ENCODE peak calls at places on chromosomes 12 and 14, in eight cellular contexts. G is tibial nerve, M is H1, C is stomach, R is neural progenitor cell, O is fibroblast of lung, T is colonic mucosa, N is tibial artery. A is an unnamed sample. For H3K27me3 and H3K4me1, the result is how much of the 10 kb centered on the place peaks cover.

GRCh38 chr12:116687888-116688287 is 50.0 kb downstream of the SPRING1 start:
- DNase-seq in C (no peak), T (peak), R (peak), G (no peak), N (no peak), M (peak), O (peak), A (no peak)

GRCh38 chr12:78321696-78322095 is 491.0 kb downstream of the NAV3 start:
- DNase-seq in T (no peak), R (no peak), M (no peak), C (no peak), G (no peak), N (no peak), O (no peak), A (no peak)

GRCh38 chr12:49982246-49983229 is 9.8 kb downstream of the AQP6 start:
- DNase-seq in O (no peak), G (no peak), C (no peak), N (no peak), M (no peak), R (no peak), T (no peak), A (no peak)

GRCh38 chr12:131803995-131804521 is 24.1 kb upstream of the MMP17 start:
- DNase-seq in C (no peak), M (no peak), O (peak), R (no peak), G (no peak), N (no peak), T (no peak), A (no peak)

GRCh38 chr14:24941719-24942118 is 108.2 kb downstream of the STXBP6 start:
- DNase-seq in T (peak), N (no peak), R (no peak), M (no peak), O (no peak), G (no peak), C (peak), A (no peak)

GRCh38 chr12:3371018-3371417 is 120.0 kb upstream of the PRMT8 start:
- DNase-seq in G (no peak), O (no peak), C (no peak), M (no peak), R (no peak), N (no peak), T (no peak), A (no peak)

GRCh38 chr14:70640938-70641547 is 673 bp upstream of the TTC9 start:
- DNase-seq in C (peak), T (peak), M (no peak), N (no peak), R (no peak), G (no peak), O (peak), A (peak)

GRCh38 chr14:103561381-103562134 is 899 bp downstream of the BAG5 start:
- DNase-seq in T (no peak), O (peak), C (no peak), M (no peak), R (peak), N (no peak), G (no peak), A (no peak)

GRCh38 chr14:54455363-54455762 is 14.2 kb upstream of the CNIH1 start:
- DNase-seq in O (no peak), R (no peak), N (no peak), M (no peak), T (no peak), G (no peak), C (no peak), A (no peak)

GRCh38 chr14:63713765-63714164 is 14.1 kb downstream of the SGPP1 start:
- DNase-seq in G (no peak), N (no peak), C (no peak), R (no peak), O (peak), T (no peak), M (no peak), A (no peak)

GRCh38 chr12:91565816-91566215 is 383.2 kb upstream of the DCN start:
- DNase-seq in G (no peak), O (no peak), R (no peak), N (no peak), C (no peak), M (no peak), T (no peak), A (no peak)

GRCh38 chr12:19186722-19187661 is 57.5 kb downstream of the PLEKHA5 start:
- DNase-seq in M (no peak), O (peak), G (peak), N (no peak), C (no peak), R (peak), T (no peak), A (no peak)

GRCh38 chr12:123337053-123337452 is 27.6 kb downstream of the SBNO1 start:
- DNase-seq in G (no peak), T (no peak), C (no peak), O (no peak), R (no peak), N (no peak), M (no peak), A (no peak)

GRCh38 chr14:64303471-64303917 is 9.3 kb upstream of the ESR2 start:
- DNase-seq in R (peak), T (no peak), M (peak), O (peak), N (no peak), C (no peak), G (no peak), A (peak)

GRCh38 chr12:53004582-53004981 is 1.7 kb upstream of the EIF4B start:
- DNase-seq in O (peak), G (no peak), N (no peak), T (no peak), C (no peak), M (no peak), R (peak), A (peak)

GRCh38 chr14:104150201-104151027 is 12.0 kb downstream of the KIF26A start:
- DNase-seq in C (no peak), O (peak), G (no peak), M (peak), T (no peak), N (no peak), R (peak), A (no peak)

GRCh38 chr14:75822522-75823288 is 159.1 kb downstream of the TGFB3 start:
- DNase-seq in C (no peak), R (no peak), O (peak), N (no peak), M (no peak), G (no peak), T (no peak), A (peak)

GRCh38 chr12:108918206-108918605 is 38.3 kb downstream of the DAO start:
- DNase-seq in R (no peak), N (no peak), M (no peak), O (no peak), G (no peak), T (no peak), C (no peak), A (no peak)

GRCh38 chr14:92511472-92512247 is 1.9 kb upstream of the RIN3 start:
- DNase-seq in M (no peak), R (no peak), C (no peak), G (no peak), T (peak), N (no peak), O (peak), A (peak)
- TF ChIP-seq CTCF in M (no peak), R (no peak), C (no peak), G (no peak), T (no peak), N (no peak), O (no peak), A (no peak)

DNA sequence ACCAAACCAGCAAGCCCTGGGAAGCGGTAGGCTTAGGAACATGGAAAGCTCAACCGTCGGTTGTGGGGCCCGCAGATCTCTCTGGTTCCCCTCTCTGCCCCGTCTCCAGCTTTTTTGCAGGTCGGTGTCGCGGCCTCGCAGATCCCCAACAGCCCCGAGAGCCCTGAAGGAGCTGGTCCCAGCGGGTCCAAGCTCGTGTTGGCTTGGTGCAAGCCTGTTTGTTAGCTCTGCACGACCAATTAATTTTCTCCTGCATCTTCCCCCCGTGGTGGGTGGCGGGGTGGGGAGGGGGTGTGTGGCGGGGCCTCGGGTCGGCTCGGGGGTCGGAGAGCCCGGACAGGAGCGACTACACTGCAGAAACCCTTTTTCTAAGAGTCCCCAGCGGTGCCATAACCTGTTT is 449 bp upstream of the SLC24A4 start:
- DNase-seq in M (no peak), C (no peak), R (peak), O (no peak), G (no peak), T (no peak), N (no peak), A (no peak)
- H3K27me3 ChIP-seq in M (under half), C (under half), R (half or more), O (under half), G (under half), T (under half), N (under half), A (half or more)

GRCh38 chr12:104272938-104273337 is 30.6 kb upstream of the EID3 start:
- DNase-seq in R (no peak), O (no peak), N (no peak), G (no peak), T (no peak), C (peak), M (no peak), A (no peak)
- H3K4me1 ChIP-seq in R (under half), O (under half), N (under half), G (under half), T (under half), C (under half), M (under half), A (under half)

DNA sequence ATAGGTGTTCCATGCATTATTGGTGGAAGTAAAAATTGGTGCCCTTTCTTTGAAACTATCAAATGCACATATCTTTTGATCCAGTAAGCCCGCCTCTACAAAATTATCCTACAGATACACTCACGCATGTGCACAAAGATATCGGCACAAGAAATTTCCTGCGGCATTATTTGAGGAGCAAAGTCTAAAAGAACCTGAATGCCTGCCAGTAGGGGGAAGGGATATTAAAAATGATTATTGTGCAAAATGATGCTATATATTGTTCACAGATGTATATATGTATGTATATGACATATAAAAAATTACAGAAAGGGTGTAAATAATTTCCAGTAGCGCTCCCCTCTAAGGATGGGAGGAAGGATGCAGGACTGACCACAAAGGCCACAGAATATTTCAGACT is 24.7 kb upstream of the ADIPOR2 start:
- DNase-seq in N (no peak), G (no peak), C (no peak), M (no peak), R (no peak), T (no peak), O (no peak), A (no peak)
- TF ChIP-seq CTCF in N (no peak), G (no peak), C (no peak), M (no peak), R (no peak), T (no peak), O (no peak), A (no peak)

GRCh38 chr12:1869145-1869544 is 48.8 kb downstream of the LRTM2 start:
- DNase-seq in N (no peak), T (peak), R (no peak), G (no peak), C (no peak), O (no peak), M (no peak), A (no peak)
- H3K27me3 ChIP-seq in N (under half), T (under half), R (under half), G (under half), C (under half), O (under half), M (under half), A (under half)

DNA sequence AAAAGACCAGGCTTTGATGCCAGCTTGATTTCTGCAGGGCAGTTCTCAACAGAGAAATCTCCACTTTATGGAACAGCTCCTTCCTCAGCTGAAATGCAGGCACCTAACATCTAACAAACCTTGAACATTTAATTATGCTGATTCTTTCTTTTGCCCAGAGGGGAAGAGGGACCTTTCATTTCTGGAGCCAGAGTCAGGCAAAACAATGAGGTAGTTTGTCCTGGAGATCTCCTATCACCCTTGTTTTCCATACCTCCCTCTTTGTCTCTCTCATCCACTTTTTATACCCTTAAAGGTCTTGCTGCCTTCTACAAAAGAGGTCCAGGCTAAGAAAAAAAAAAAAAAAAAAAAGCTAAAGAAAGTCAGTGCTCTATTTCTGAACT is 26.1 kb upstream of the RASSF3 start:
- DNase-seq in T (no peak), G (no peak), M (no peak), N (no peak), R (no peak), O (no peak), C (no peak), A (no peak)
- H3K4me1 ChIP-seq in T (under half), G (under half), M (under half), N (under half), R (under half), O (under half), C (under half), A (under half)

GRCh38 chr14:73723411-73723798 is 9.2 kb upstream of the PNMA1 start:
- DNase-seq in N (no peak), T (no peak), M (no peak), O (peak), G (no peak), R (no peak), C (no peak), A (no peak)

GRCh38 chr14:73724696-73725095 is 10.5 kb upstream of the PNMA1 start:
- DNase-seq in N (no peak), O (no peak), C (no peak), M (no peak), T (no peak), R (no peak), G (no peak), A (no peak)

GRCh38 chr14:73725116-73726024 is 11.2 kb upstream of the PNMA1 start:
- DNase-seq in N (no peak), M (no peak), C (no peak), O (peak), G (peak), T (no peak), R (no peak), A (no peak)

GRCh38 chr14:73722581-73722980 is 8.4 kb upstream of the PNMA1 start:
- DNase-seq in T (no peak), O (peak), N (no peak), C (no peak), M (no peak), G (no peak), R (no peak), A (no peak)

DNA sequence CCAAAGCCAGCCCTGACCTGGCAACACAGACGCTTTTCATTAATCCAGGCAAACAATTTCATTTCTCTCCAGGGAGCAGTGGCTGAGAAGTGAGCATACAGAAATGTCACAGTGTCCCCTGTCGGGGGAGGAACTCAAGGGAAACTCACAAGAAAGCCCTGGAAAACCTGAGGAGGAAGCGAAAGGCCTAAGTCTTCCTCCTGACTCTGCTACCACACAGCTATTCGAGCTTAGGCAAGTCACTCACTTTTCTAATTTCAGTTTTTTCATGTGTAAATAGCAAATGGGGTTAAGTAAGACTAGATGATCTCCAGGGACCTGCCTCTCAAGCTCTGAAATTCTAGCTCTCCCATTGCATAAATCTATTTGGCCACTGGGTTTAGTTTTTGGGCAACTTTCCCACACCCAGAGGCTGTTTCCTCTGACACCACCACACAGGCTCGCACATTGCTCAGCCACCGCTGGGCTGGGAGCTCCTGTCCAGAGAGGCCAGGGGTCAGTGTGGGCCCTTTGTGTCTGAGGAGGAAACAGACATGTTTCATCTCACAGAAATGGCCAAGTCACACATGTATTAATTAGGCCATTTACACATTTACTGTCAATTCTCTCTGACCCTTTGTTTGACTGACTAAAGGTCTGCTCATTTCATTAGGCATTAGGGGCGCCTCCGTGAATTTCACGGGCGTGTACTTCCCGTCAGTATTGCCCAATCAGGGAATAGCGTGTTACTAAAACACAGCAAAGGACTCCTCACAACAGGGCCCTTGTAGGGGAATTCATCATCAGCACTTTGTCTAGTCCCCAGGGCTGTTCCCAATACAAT is 9.8 kb upstream of the PNMA1 start:
- DNase-seq in G (peak), R (peak), M (no peak), O (peak), C (peak), N (peak), T (peak), A (no peak)
- TF ChIP-seq CTCF in G (peak), R (no peak), M (no peak), O (no peak), C (peak), N (peak), T (no peak), A (no peak)

GRCh38 chr12:47144769-47145168 is 65.0 kb upstream of the AMIGO2 start:
- DNase-seq in G (no peak), C (no peak), M (no peak), T (no peak), O (peak), N (no peak), R (no peak), A (no peak)

GRCh38 chr12:47139010-47139681 is 59.4 kb upstream of the AMIGO2 start:
- DNase-seq in G (no peak), O (no peak), M (no peak), R (no peak), T (no peak), C (no peak), N (no peak), A (no peak)

GRCh38 chr12:47145188-47145587 is 65.4 kb upstream of the AMIGO2 start:
- DNase-seq in T (no peak), O (no peak), G (no peak), M (no peak), N (no peak), C (no peak), R (no peak), A (no peak)

GRCh38 chr12:47135578-47135977 is 55.8 kb upstream of the AMIGO2 start:
- DNase-seq in M (no peak), O (no peak), N (no peak), T (no peak), R (no peak), G (no peak), C (no peak), A (no peak)

GRCh38 chr12:47141459-47141858 is 61.7 kb upstream of the AMIGO2 start:
- DNase-seq in O (no peak), T (no peak), M (no peak), N (no peak), R (no peak), C (no peak), G (no peak), A (peak)
- H3K27me3 ChIP-seq in O (under half), T (under half), M (under half), N (under half), R (under half), C (under half), G (under half), A (under half)

GRCh38 chr14:68598621-68599447 is 194.0 kb downstream of the ZFP36L1 start:
- DNase-seq in O (peak), R (no peak), G (peak), C (peak), T (peak), M (no peak), N (peak), A (peak)

GRCh38 chr14:68594737-68595380 is 198.0 kb downstream of the ZFP36L1 start:
- DNase-seq in T (no peak), C (no peak), R (no peak), M (no peak), G (no peak), O (no peak), N (no peak), A (no peak)

GRCh38 chr14:68596211-68596610 is 196.7 kb downstream of the ZFP36L1 start:
- DNase-seq in N (no peak), G (no peak), O (peak), T (no peak), M (no peak), R (no peak), C (no peak), A (no peak)

GRCh38 chr14:68598089-68598488 is 194.8 kb downstream of the ZFP36L1 start:
- DNase-seq in C (no peak), N (no peak), O (no peak), T (no peak), G (no peak), M (no peak), R (no peak), A (no peak)

GRCh38 chr14:68596701-68597100 is 196.2 kb downstream of the ZFP36L1 start:
- DNase-seq in O (no peak), C (no peak), M (no peak), R (no peak), T (no peak), N (no peak), G (no peak), A (no peak)
- H3K4me1 ChIP-seq in O (under half), C (under half), M (under half), R (half or more), T (under half), N (under half), G (under half), A (under half)